ENCODE peak calls at places on chromosome 1, in five cellular contexts. M is pancreas; Y is H1; C is AG10803; B is CD8-positive, alpha-beta T cell. A is an unnamed sample.

GRCh38 chr1:203291201-203292096 is 13.9 kb upstream of the BTG2 start:
- DNase-seq in B (no peak), Y (no peak), M (no peak), C (no peak), A (no peak)

GRCh38 chr1:204410764-204411450 is 710 bp downstream of the PPP1R15B start:
- DNase-seq in C (peak; percentile 62), B (peak; percentile 47), M (peak; percentile 59), Y (no peak), A (peak; percentile 88)

GRCh38 chr1:42957880-42958487 is 684 bp downstream of the SLC2A1 start:
- DNase-seq in B (peak; percentile 60), Y (no peak), C (peak; percentile 56), M (peak; percentile 57), A (no peak)

GRCh38 chr1:29289493-29289892 is 53.2 kb downstream of the PTPRU start:
- DNase-seq in B (no peak), Y (no peak), M (no peak), C (no peak), A (no peak)

GRCh38 chr1:214418380-214418779 is 133.0 kb downstream of the PTPN14 start:
- DNase-seq in B (no peak), M (no peak), Y (no peak), C (peak; percentile 53), A (no peak)

GRCh38 chr1:169146536-169147214 is 40.2 kb downstream of the ATP1B1 start:
- DNase-seq in C (no peak), M (no peak), Y (no peak), B (no peak), A (no peak)

GRCh38 chr1:220956861-220957605 is 77.8 kb downstream of the HLX start:
- DNase-seq in Y (no peak), M (no peak), C (peak; percentile 99), B (no peak), A (peak; percentile 79)

GRCh38 chr1:113870778-113871177 is 734 bp downstream of the PTPN22 start:
- DNase-seq in B (no peak), Y (no peak), C (no peak), M (no peak), A (no peak)

GRCh38 chr1:82160036-82160435 is 359.3 kb downstream of the ADGRL2 start:
- DNase-seq in C (no peak), M (no peak), B (no peak), Y (no peak), A (no peak)

GRCh38 chr1:1144843-1145546 is 28.7 kb upstream of the TTLL10 start:
- DNase-seq in B (no peak), Y (no peak), C (no peak), M (no peak), A (no peak)

GRCh38 chr1:33641099-33641830 is 168.8 kb downstream of the ZSCAN20 start:
- DNase-seq in B (no peak), C (peak; percentile 59), M (no peak), Y (no peak), A (no peak)

GRCh38 chr1:17736625-17737024 is 18.5 kb upstream of the ACTL8 start:
- DNase-seq in M (no peak), Y (no peak), C (no peak), B (no peak), A (no peak)

GRCh38 chr1:159838715-159839114 is 12.0 kb downstream of the SLAMF8 start:
- DNase-seq in M (no peak), Y (no peak), C (no peak), B (no peak), A (no peak)

GRCh38 chr1:9275567-9276034 is 17.1 kb upstream of the SPSB1 start:
- DNase-seq in B (peak; percentile 79), Y (no peak), M (no peak), C (peak; percentile 85), A (peak; percentile 79)

GRCh38 chr1:7120863-7121621 is 335.8 kb downstream of the CAMTA1 start:
- DNase-seq in M (no peak), B (no peak), Y (no peak), C (no peak), A (no peak)

GRCh38 chr1:205488074-205488723 is 16.3 kb upstream of the CDK18 start:
- DNase-seq in B (peak; percentile 54), Y (no peak), M (no peak), C (peak; percentile 62), A (no peak)

GRCh38 chr1:115245227-115245626 is 92.8 kb downstream of the NGF start:
- DNase-seq in M (no peak), C (no peak), B (no peak), Y (no peak), A (no peak)

GRCh38 chr1:6652986-6653385 is 28.3 kb downstream of the THAP3 start:
- DNase-seq in C (no peak), B (no peak), Y (no peak), M (no peak), A (no peak)

GRCh38 chr1:111503585-111504060 is at the start of the genes ADORA3 and TMIGD3:
- DNase-seq in M (no peak), Y (no peak), C (no peak), B (no peak), A (no peak)

GRCh38 chr1:62682531-62682930 is 5.7 kb downstream of the DOCK7 start:
- DNase-seq in Y (no peak), C (peak; percentile 45), B (no peak), M (no peak), A (no peak)

GRCh38 chr1:114428083-114428754 is 82.8 kb downstream of the TRIM33 start:
- DNase-seq in C (peak; percentile 23), Y (no peak), B (no peak), M (no peak), A (no peak)

GRCh38 chr1:20195464-20195780 is 9.1 kb upstream of the PLA2G2C start:
- DNase-seq in C (no peak), M (no peak), B (no peak), Y (no peak), A (no peak)

GRCh38 chr1:37323486-37324377 is 150.6 kb upstream of the ZC3H12A start:
- DNase-seq in Y (peak; percentile 44), B (no peak), M (no peak), C (no peak), A (no peak)

GRCh38 chr1:201468844-201469644 is at the start of gene PHLDA3:
- DNase-seq in M (peak; percentile 87), B (no peak), Y (peak; percentile 77), C (peak; percentile 93), A (peak; percentile 95)

GRCh38 chr1:39395357-39395831 is 96.0 kb upstream of the BMP8A start:
- DNase-seq in B (no peak), C (peak; percentile 84), M (no peak), Y (no peak), A (no peak)

GRCh38 chr1:232949636-232950196 is 695 bp upstream of the NTPCR start:
- DNase-seq in C (no peak), M (no peak), B (no peak), Y (no peak), A (no peak)

GRCh38 chr1:12708956-12709555 is 6.9 kb upstream of the AADACL3 start:
- DNase-seq in M (no peak), Y (no peak), C (peak; percentile 83), B (no peak), A (no peak)

GRCh38 chr1:164223378-164223777 is 335.6 kb upstream of the PBX1 start:
- DNase-seq in B (no peak), M (no peak), C (no peak), Y (no peak), A (no peak)

GRCh38 chr1:234647245-234647644 is 37.3 kb upstream of the IRF2BP2 start:
- DNase-seq in C (no peak), M (peak; percentile 50), B (no peak), Y (no peak), A (no peak)

GRCh38 chr1:11868331-11868730 is 9.6 kb upstream of the NPPB start:
- DNase-seq in B (no peak), C (no peak), Y (no peak), M (no peak), A (no peak)

GRCh38 chr1:195195423-195196057 is 1412.7 kb downstream of the KCNT2 start:
- DNase-seq in C (no peak), Y (no peak), M (no peak), B (no peak), A (no peak)
- H3K4me3 ChIP-seq in C (no peak overlapping the region), Y (no peak overlapping the region), M (no peak overlapping the region), B (no peak overlapping the region), A (no peak overlapping the region)

DNA sequence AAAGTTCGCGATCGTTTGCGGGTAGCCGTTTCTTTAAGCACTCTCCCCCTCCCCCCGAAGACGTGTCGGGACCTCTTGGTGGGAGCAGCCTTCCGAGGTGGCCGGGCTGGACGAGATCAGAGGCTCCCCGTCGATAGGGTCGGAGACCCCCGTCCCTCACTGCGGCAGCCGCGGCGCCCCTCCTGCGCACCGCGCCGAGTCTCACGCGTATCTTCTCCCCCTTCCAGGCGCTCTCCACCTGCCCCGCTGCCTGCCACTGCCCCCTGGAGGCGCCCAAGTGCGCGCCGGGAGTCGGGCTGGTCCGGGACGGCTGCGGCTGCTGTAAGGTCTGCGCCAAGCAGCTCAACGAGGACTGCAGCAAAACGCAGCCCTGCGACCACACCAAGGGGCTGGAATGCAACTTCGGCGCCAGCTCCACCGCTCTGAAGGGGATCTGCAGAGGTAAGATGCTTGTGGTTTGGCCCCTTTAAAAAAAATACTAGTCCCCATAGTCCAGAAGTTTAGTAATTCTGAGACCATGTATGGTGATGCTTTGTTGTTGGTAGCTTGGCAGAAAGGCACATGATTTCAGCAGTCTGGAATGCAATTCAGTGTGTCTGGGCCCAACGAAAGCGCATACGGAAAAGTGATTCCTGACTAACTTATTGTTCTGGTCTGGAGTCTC is 709 bp downstream of the CCN1 start:
- DNase-seq in B (no peak), M (peak; percentile 88), Y (no peak), C (peak; percentile 67), A (peak; percentile 88)
- H3K4me3 ChIP-seq in B (no peak overlapping the region), M (peak overlapping the region; percentile 45), Y (peak overlapping the region; percentile 89), C (peak overlapping the region; percentile 96), A (peak overlapping the region; percentile 95)

GRCh38 chr1:77281491-77282186 is at the start of gene AK5:
- DNase-seq in Y (no peak), C (peak; percentile 52), M (peak; percentile 34), B (peak; percentile 45), A (no peak)

GRCh38 chr1:77282866-77283539 is 1.2 kb downstream of the AK5 start:
- DNase-seq in B (peak; percentile 25), Y (no peak), C (no peak), M (no peak), A (no peak)

GRCh38 chr1:77280962-77281361 is 857 bp upstream of the AK5 start:
- DNase-seq in Y (no peak), C (no peak), B (no peak), M (no peak), A (no peak)

GRCh38 chr1:77282187-77282865 is 507 bp downstream of the AK5 start:
- DNase-seq in C (peak; percentile 38), Y (no peak), M (peak; percentile 20), B (peak; percentile 38), A (no peak)

GRCh38 chr1:77283701-77284425 is 2.0 kb downstream of the AK5 start:
- DNase-seq in M (no peak), B (no peak), Y (no peak), C (peak; percentile 27), A (no peak)
- H3K4me3 ChIP-seq in M (no peak overlapping the region), B (no peak overlapping the region), Y (no peak overlapping the region), C (peak overlapping the region; percentile 88), A (no peak overlapping the region)

DNA sequence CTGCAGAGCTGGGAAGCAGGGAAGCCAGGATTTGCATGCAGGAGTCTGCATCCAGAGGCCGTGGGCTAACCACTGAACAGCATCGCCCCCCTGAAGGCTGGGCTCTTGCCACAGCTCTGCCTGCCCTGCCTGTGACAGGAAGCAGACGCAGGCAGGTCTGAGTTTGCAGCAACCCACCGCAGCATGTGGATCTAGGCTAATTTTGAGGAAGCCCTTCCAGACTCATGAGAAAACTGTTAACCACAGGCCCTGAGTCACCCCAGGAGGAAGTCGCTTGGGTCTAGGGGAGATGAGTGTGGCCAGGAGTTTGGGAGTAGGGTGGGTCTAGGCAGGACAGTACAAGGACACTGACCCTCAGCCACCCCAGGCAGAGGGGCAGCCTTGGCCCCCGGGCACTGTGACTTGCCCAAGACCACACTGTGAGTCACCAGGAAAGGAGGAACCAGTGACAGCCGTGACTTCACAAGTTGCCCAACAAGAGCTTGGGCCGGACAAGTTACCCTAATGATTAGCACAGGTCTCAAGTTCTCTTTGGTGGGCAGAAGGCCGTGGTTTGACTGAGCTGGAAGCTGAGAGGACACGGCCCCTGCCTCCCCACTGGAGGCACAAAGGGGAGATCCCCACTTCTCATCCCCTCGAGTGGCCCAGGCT is 904 bp downstream of the LAPTM5 start:
- DNase-seq in M (no peak), Y (no peak), C (peak; percentile 92), B (peak; percentile 80), A (peak; percentile 84)
- H3K4me3 ChIP-seq in M (peak overlapping the region; percentile 1), Y (no peak overlapping the region), C (no peak overlapping the region), B (peak overlapping the region; percentile 87), A (peak overlapping the region; percentile 62)

A was measured in coronary artery.